ENCODE peak calls at places on chromosomes 4 and X, in six cellular contexts. Y is H1, P is GM12878, L is GM12891, W is HepG2, K is K562. C is an unnamed sample.

GRCh38 chrX:153533041-153533565 is 15.7 kb downstream of the ATP2B3 start:
- DNase-seq in Y (no peak), P (no peak), L (no peak), W (no peak), K (no peak), C (no peak)

GRCh38 chr4:87679449-87680169 is 29.5 kb downstream of the DMP1 start:
- DNase-seq in Y (peak; percentile 68), P (peak; percentile 2), L (peak; percentile 13), W (peak; percentile 48), K (peak; percentile 42), C (no peak)

GRCh38 chr4:177444911-177445736 is 2.9 kb upstream of the AGA start:
- DNase-seq in Y (no peak), P (no peak), L (no peak), W (no peak), K (no peak), C (no peak)

GRCh38 chr4:94036964-94037363 is 170.7 kb upstream of the SMARCAD1 start:
- DNase-seq in Y (no peak), P (no peak), L (peak; percentile 12), W (no peak), K (peak; percentile 18), C (no peak)

GRCh38 chr4:105305019-105305836 is 158.6 kb downstream of the TET2 start:
- DNase-seq in Y (no peak), P (peak; percentile 50), L (no peak), W (no peak), K (no peak), C (no peak)

GRCh38 chr4:168731006-168731636 is 234.3 kb downstream of the PALLD start:
- DNase-seq in Y (no peak), P (no peak), L (no peak), W (no peak), K (no peak), C (no peak)

GRCh38 chrX:153958605-153959004 is 13.0 kb downstream of the HCFC1 start:
- DNase-seq in Y (no peak), P (no peak), L (no peak), W (no peak), K (no peak), C (no peak)

GRCh38 chr4:121094297-121094966 is 22.1 kb upstream of the NDNF start:
- DNase-seq in Y (no peak), P (no peak), L (no peak), W (no peak), K (no peak), C (no peak)

GRCh38 chr4:101835121-101835904 is 44.8 kb downstream of the BANK1 start:
- DNase-seq in Y (no peak), P (no peak), L (no peak), W (peak; percentile 15), K (no peak), C (no peak)

GRCh38 chr4:149980941-149981340 is 97.3 kb upstream of the DCLK2 start:
- DNase-seq in Y (peak; percentile 64), P (no peak), L (no peak), W (peak; percentile 26), K (peak; percentile 47), C (no peak)

GRCh38 chr4:107283587-107284559 is 247.8 kb upstream of the DKK2 start:
- DNase-seq in Y (no peak), P (no peak), L (no peak), W (no peak), K (no peak), C (no peak)

GRCh38 chr4:168694669-168695068 is 197.8 kb downstream of the PALLD start:
- DNase-seq in Y (no peak), P (no peak), L (no peak), W (no peak), K (no peak), C (no peak)

GRCh38 chr4:56786955-56787354 is 34.5 kb downstream of the SPINK2 start:
- DNase-seq in Y (no peak), P (no peak), L (no peak), W (no peak), K (no peak), C (no peak)

GRCh38 chrX:125646195-125646594 is 326.5 kb downstream of the TEX13C start:
- DNase-seq in Y (no peak), P (no peak), L (no peak), W (no peak), K (peak; percentile 5), C (no peak)

GRCh38 chrX:119573840-119574393 is 446 bp upstream of the UBE2A start:
- DNase-seq in Y (no peak), P (no peak), L (peak; percentile 3), W (peak; percentile 10), K (peak; percentile 48), C (peak; percentile 25)
- TF ChIP-seq POLR2A in Y (no peak), P (no peak), L (no peak), W (no peak), K (no peak), C (no peak)

GRCh38 chr4:52059372-52059771 is 8.3 kb downstream of the SPATA18 start:
- DNase-seq in Y (no peak), P (no peak), L (no peak), W (no peak), K (no peak), C (no peak)
- TF ChIP-seq POLR2AphosphoS5 in Y (no peak), P (no peak), L (no peak), W (no peak), K (no peak), C (no peak)

DNA sequence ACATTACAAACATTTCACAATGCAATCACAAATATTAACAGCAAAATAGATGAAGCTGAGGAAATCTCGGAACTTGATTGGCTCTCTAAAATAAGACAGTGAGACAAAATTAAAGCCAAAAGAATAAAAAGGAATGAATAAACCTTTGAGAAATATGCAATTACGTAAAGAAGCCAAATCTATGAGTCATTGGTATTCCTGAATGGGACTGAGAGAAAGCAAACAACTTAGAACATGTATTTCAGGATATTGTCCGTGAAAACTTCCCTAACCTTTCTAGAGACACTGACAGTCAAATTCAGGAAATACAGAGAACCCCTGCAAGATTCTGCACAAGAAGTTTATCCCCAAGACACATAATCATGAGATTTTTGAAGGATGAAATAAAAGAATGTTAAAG is 48.4 kb upstream of the SPANXN2 start:
- DNase-seq in Y (no peak), P (no peak), L (no peak), W (no peak), K (no peak), C (no peak)
- TF ChIP-seq TAF1 in Y (no peak), P (no peak), L (no peak), W (no peak), K (no peak), C (no peak)

GRCh38 chrX:47650164-47651042 is at the start of gene ELK1:
- DNase-seq in Y (peak; percentile 80), P (peak; percentile 90), L (peak; percentile 74), W (peak; percentile 42), K (peak; percentile 95), C (peak; percentile 81)
- TF ChIP-seq POLR2A in Y (no peak), P (peak; percentile 87), L (peak; percentile 65), W (no peak), K (peak; percentile 67), C (peak; percentile 67)

GRCh38 chr4:1547863-1548637 is 136.1 kb downstream of the FAM53A start:
- DNase-seq in Y (no peak), P (no peak), L (no peak), W (no peak), K (no peak), C (no peak)
- TF ChIP-seq POLR2AphosphoS5 in Y (no peak), P (no peak), L (no peak), W (no peak), K (no peak), C (no peak)

GRCh38 chrX:155053656-155054055 is 17.3 kb downstream of the CMC4 start:
- DNase-seq in Y (no peak), P (no peak), L (no peak), W (no peak), K (no peak), C (no peak)
- TF ChIP-seq TAF1 in Y (no peak), P (no peak), L (no peak), W (no peak), K (no peak), C (no peak)

GRCh38 chr4:78776729-78777555 is 792 bp downstream of the BMP2K start:
- DNase-seq in Y (peak; percentile 70), P (no peak), L (no peak), W (peak; percentile 52), K (peak; percentile 45), C (peak; percentile 16)
- TF ChIP-seq POLR2A in Y (no peak), P (peak; percentile 23), L (no peak), W (peak; percentile 38), K (peak; percentile 45), C (no peak)

GRCh38 chr4:79319975-79320374 is 5.9 kb downstream of the NAA11 start:
- DNase-seq in Y (no peak), P (no peak), L (no peak), W (no peak), K (no peak), C (no peak)
- TF ChIP-seq POLR2AphosphoS5 in Y (no peak), P (no peak), L (no peak), W (no peak), K (no peak), C (no peak)

GRCh38 chr4:127134490-127134889 is 498.3 kb upstream of the INTU start:
- DNase-seq in Y (no peak), P (no peak), L (no peak), W (no peak), K (no peak), C (no peak)

GRCh38 chr4:127141857-127142256 is 490.9 kb upstream of the INTU start:
- DNase-seq in Y (no peak), P (no peak), L (no peak), W (no peak), K (no peak), C (no peak)

GRCh38 chr4:127140306-127140705 is 492.5 kb upstream of the INTU start:
- DNase-seq in Y (no peak), P (no peak), L (no peak), W (no peak), K (no peak), C (no peak)

GRCh38 chr4:127139788-127140286 is 492.9 kb upstream of the INTU start:
- DNase-seq in Y (no peak), P (no peak), L (no peak), W (no peak), K (no peak), C (no peak)

DNA sequence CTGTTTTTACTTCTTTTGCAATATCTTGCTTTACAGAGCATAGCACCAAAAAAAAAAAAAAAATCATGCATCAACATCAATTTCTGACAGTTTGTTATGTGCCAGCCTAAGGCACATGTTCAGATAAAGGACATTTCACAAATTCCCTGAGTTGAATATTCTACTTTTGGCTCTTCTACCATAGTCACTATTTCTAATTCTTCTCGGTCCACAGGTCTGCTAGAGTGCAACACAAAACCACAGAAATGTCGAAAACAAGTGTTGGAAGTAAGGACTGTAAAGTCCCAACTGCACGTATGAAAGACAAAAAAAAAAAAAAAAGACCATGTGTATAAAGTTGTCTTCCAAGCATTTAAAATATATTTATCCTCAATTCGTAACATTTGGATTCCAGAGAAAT is 494.2 kb upstream of the INTU start:
- DNase-seq in Y (no peak), P (no peak), L (no peak), W (no peak), K (no peak), C (no peak)
- TF ChIP-seq TAF1 in Y (no peak), P (no peak), L (no peak), W (no peak), K (no peak), C (no peak)